ENCODE peak calls at places on chromosomes 12 and 14, in five cellular contexts. One of them, this sample, is unnamed.

GRCh38 chr12:22287776-22288621 is 46.5 kb downstream of the ST8SIA1 start:
- DNase-seq in T-helper 9 cell: no peak
- DNase-seq in retina: peak; percentile 9
- DNase-seq in lung: no peak
- DNase-seq in stimulated activated CD8-positive, alpha-beta memory T cell treated with anti-CD3 and anti-CD28 coated beads, Interleukin-2, amount 100 ng/mL, for 1 hour: no peak
- DNase-seq in this sample: no peak

GRCh38 chr14:24277606-24278321 is 6.4 kb upstream of the RABGGTA start:
- DNase-seq in T-helper 9 cell: no peak
- DNase-seq in retina: no peak
- DNase-seq in lung: peak; percentile 43
- DNase-seq in stimulated activated CD8-positive, alpha-beta memory T cell treated with anti-CD3 and anti-CD28 coated beads, Interleukin-2, amount 100 ng/mL, for 1 hour: no peak
- DNase-seq in this sample: no peak

GRCh38 chr12:95169368-95169767 is 47.9 kb downstream of the FGD6 start:
- DNase-seq in T-helper 9 cell: no peak
- DNase-seq in retina: no peak
- DNase-seq in lung: no peak
- DNase-seq in stimulated activated CD8-positive, alpha-beta memory T cell treated with anti-CD3 and anti-CD28 coated beads, Interleukin-2, amount 100 ng/mL, for 1 hour: no peak
- DNase-seq in this sample: peak; percentile 97

GRCh38 chr12:52585951-52586350 is 12.3 kb upstream of the KRT74 start:
- DNase-seq in T-helper 9 cell: peak; percentile 26
- DNase-seq in retina: no peak
- DNase-seq in lung: no peak
- DNase-seq in stimulated activated CD8-positive, alpha-beta memory T cell treated with anti-CD3 and anti-CD28 coated beads, Interleukin-2, amount 100 ng/mL, for 1 hour: peak; percentile 44
- DNase-seq in this sample: no peak

GRCh38 chr14:105760691-105761344 is 234.4 kb downstream of the TMEM121 start:
- DNase-seq in T-helper 9 cell: no peak
- DNase-seq in retina: no peak
- DNase-seq in lung: no peak
- DNase-seq in stimulated activated CD8-positive, alpha-beta memory T cell treated with anti-CD3 and anti-CD28 coated beads, Interleukin-2, amount 100 ng/mL, for 1 hour: no peak
- DNase-seq in this sample: no peak

GRCh38 chr12:56987551-56988053 is 18.7 kb downstream of the ZBTB39 start:
- DNase-seq in T-helper 9 cell: peak; percentile 69
- DNase-seq in retina: peak; percentile 89
- DNase-seq in lung: peak; percentile 83
- DNase-seq in stimulated activated CD8-positive, alpha-beta memory T cell treated with anti-CD3 and anti-CD28 coated beads, Interleukin-2, amount 100 ng/mL, for 1 hour: peak; percentile 47
- DNase-seq in this sample: peak; percentile 73

GRCh38 chr14:100615736-100616695 is 28.8 kb upstream of the BEGAIN start:
- DNase-seq in T-helper 9 cell: no peak
- DNase-seq in retina: no peak
- DNase-seq in lung: no peak
- DNase-seq in stimulated activated CD8-positive, alpha-beta memory T cell treated with anti-CD3 and anti-CD28 coated beads, Interleukin-2, amount 100 ng/mL, for 1 hour: no peak
- DNase-seq in this sample: no peak

GRCh38 chr12:11689591-11690158 is 40.2 kb downstream of the ETV6 start:
- DNase-seq in T-helper 9 cell: no peak
- DNase-seq in retina: peak; percentile 23
- DNase-seq in lung: no peak
- DNase-seq in stimulated activated CD8-positive, alpha-beta memory T cell treated with anti-CD3 and anti-CD28 coated beads, Interleukin-2, amount 100 ng/mL, for 1 hour: no peak
- DNase-seq in this sample: no peak

GRCh38 chr12:87469295-87469694 is 559.9 kb downstream of the C12orf50 start:
- DNase-seq in T-helper 9 cell: no peak
- DNase-seq in retina: no peak
- DNase-seq in lung: no peak
- DNase-seq in stimulated activated CD8-positive, alpha-beta memory T cell treated with anti-CD3 and anti-CD28 coated beads, Interleukin-2, amount 100 ng/mL, for 1 hour: no peak
- DNase-seq in this sample: no peak

This sample was measured in dermis microvascular lymphatic vessel endothelial cell.